ENCODE peak calls at places on chromosomes 2 and 18, in five cellular contexts. W is GM12878, V is AG04450, Y is upper lobe of right lung, P is fibroblast of lung. Q is an unnamed sample.

GRCh38 chr18:35513181-35513932 is 15.6 kb upstream of the INO80C start:
- DNase-seq in P (peak), W (no peak), V (no peak), Y (peak), Q (no peak)

GRCh38 chr18:61335737-61336555 is 2.7 kb downstream of the CDH20 start:
- DNase-seq in W (no peak), V (no peak), P (peak), Y (no peak), Q (no peak)

GRCh38 chr18:25979358-25979727 is 111.1 kb downstream of the SS18 start:
- DNase-seq in P (no peak), V (no peak), W (no peak), Y (no peak), Q (no peak)

GRCh38 chr18:35030234-35030989 is 10.8 kb upstream of the MAPRE2 start:
- DNase-seq in P (no peak), W (no peak), V (no peak), Y (no peak), Q (no peak)

GRCh38 chr2:203835867-203836800 is 31.4 kb upstream of the CTLA4 start:
- DNase-seq in Y (no peak), P (no peak), V (no peak), W (no peak), Q (no peak)

GRCh38 chr2:20350105-20350712 is 435 bp downstream of the PUM2 start:
- DNase-seq in V (no peak), Y (peak), W (no peak), P (peak), Q (peak)

GRCh38 chr2:213235741-213236140 is 48.5 kb upstream of the SPAG16 start:
- DNase-seq in V (no peak), P (no peak), W (no peak), Y (no peak), Q (no peak)

GRCh38 chr2:70123051-70123828 is 36.0 kb downstream of the PCBP1 start:
- DNase-seq in V (no peak), W (no peak), Y (no peak), P (peak), Q (peak)

GRCh38 chr2:109632158-109632789 is 18.1 kb downstream of the SOWAHC start:
- DNase-seq in W (no peak), Y (no peak), V (no peak), P (no peak), Q (no peak)

GRCh38 chr2:74497777-74498499 is 1.5 kb downstream of the LBX2 start:
- DNase-seq in W (no peak), V (no peak), P (no peak), Y (peak), Q (peak)

GRCh38 chr2:30217644-30218361 is 13.5 kb upstream of the LBH start:
- DNase-seq in P (no peak), W (peak), V (no peak), Y (peak), Q (no peak)

GRCh38 chr18:75727479-75727878 is 300.0 kb upstream of the SMIM21 start:
- DNase-seq in W (no peak), Y (peak), P (peak), V (no peak), Q (no peak)

GRCh38 chr2:233287871-233288270 is 19.7 kb upstream of the SAG start:
- DNase-seq in P (no peak), V (no peak), Y (no peak), W (no peak), Q (no peak)

GRCh38 chr18:14962626-14963025 is 214.7 kb downstream of the ANKRD30B start:
- DNase-seq in V (no peak), W (no peak), P (no peak), Y (no peak), Q (no peak)

GRCh38 chr2:65576861-65577601 is 144.6 kb upstream of the SPRED2 start:
- DNase-seq in P (peak), W (no peak), V (peak), Y (no peak), Q (no peak)

GRCh38 chr18:58947136-58947732 is 82.6 kb downstream of the ZNF532 start:
- DNase-seq in Y (no peak), V (no peak), P (no peak), W (no peak), Q (no peak)

GRCh38 chr18:25764777-25765176 is 325.6 kb downstream of the SS18 start:
- DNase-seq in P (no peak), V (no peak), W (no peak), Y (no peak), Q (no peak)

GRCh38 chr2:145088733-145089132 is 568.8 kb upstream of the ZEB2 start:
- DNase-seq in P (peak), V (no peak), W (no peak), Y (no peak), Q (no peak)

GRCh38 chr2:128343459-128343858 is 24.8 kb upstream of the HS6ST1 start:
- DNase-seq in Y (no peak), V (no peak), P (no peak), W (no peak), Q (no peak)

GRCh38 chr18:27175914-27176313 is 9.2 kb downstream of the CHST9 start:
- DNase-seq in W (no peak), V (no peak), Y (no peak), P (no peak), Q (no peak)

GRCh38 chr2:38394903-38395341 is 17.8 kb upstream of the ATL2 start:
- DNase-seq in Y (no peak), W (no peak), V (no peak), P (peak), Q (no peak)

GRCh38 chr18:45993441-45993840 is 26.3 kb upstream of the EPG5 start:
- DNase-seq in W (no peak), P (peak), Y (no peak), V (peak), Q (no peak)

GRCh38 chr2:164620873-164621760 is at the start of gene GRB14:
- DNase-seq in W (no peak), Y (peak), V (no peak), P (peak), Q (no peak)

GRCh38 chr2:123518387-123518786 is 506.7 kb upstream of the CNTNAP5 start:
- DNase-seq in Y (no peak), W (no peak), P (peak), V (no peak), Q (no peak)

GRCh38 chr2:72915907-72916742 is 1.2 kb upstream of the EMX1 start:
- DNase-seq in P (peak), W (no peak), Y (peak), V (no peak), Q (peak)

GRCh38 chr2:214575030-214575949 is 164.4 kb downstream of the VWC2L start:
- DNase-seq in P (peak), W (no peak), Y (no peak), V (no peak), Q (no peak)

GRCh38 chr2:167954500-167954899 is 292.9 kb downstream of the STK39 start:
- DNase-seq in W (no peak), P (no peak), V (no peak), Y (no peak), Q (no peak)

GRCh38 chr2:212831671-212832199 is 293.1 kb upstream of the ERBB4 start:
- DNase-seq in P (no peak), Y (peak), V (no peak), W (no peak), Q (no peak)

GRCh38 chr2:203873921-203874631 is 6.5 kb downstream of the CTLA4 start:
- DNase-seq in P (no peak), V (no peak), W (no peak), Y (no peak), Q (no peak)

GRCh38 chr18:46199515-46200147 is 95.4 kb downstream of the HAUS1 start:
- DNase-seq in V (peak), W (no peak), P (peak), Y (no peak), Q (no peak)

GRCh38 chr18:9708057-9708881 is at the start of gene RAB31:
- DNase-seq in W (no peak), Y (peak), P (peak), V (no peak), Q (peak)

GRCh38 chr2:43402002-43402401 is 175.6 kb upstream of the ZFP36L2 start:
- DNase-seq in Y (no peak), V (no peak), P (no peak), W (peak), Q (no peak)

GRCh38 chr2:102056079-102056581 is 64.4 kb downstream of the IL1R2 start:
- DNase-seq in V (no peak), W (no peak), Y (no peak), P (peak), Q (no peak)

GRCh38 chr2:191889924-191890323 is 43.0 kb upstream of the CAVIN2 start:
- DNase-seq in Y (no peak), V (no peak), P (no peak), W (no peak), Q (no peak)

GRCh38 chr2:62227386-62228075 is 31.6 kb downstream of the B3GNT2 start:
- DNase-seq in P (no peak), V (no peak), W (no peak), Y (no peak), Q (no peak)

GRCh38 chr2:134248913-134249312 is 5.0 kb upstream of the MGAT5 start:
- DNase-seq in V (no peak), Y (no peak), W (no peak), P (no peak), Q (no peak)
- H3K27ac ChIP-seq in V (no peak), Y (no peak), W (peak), P (no peak), Q (no peak)

DNA sequence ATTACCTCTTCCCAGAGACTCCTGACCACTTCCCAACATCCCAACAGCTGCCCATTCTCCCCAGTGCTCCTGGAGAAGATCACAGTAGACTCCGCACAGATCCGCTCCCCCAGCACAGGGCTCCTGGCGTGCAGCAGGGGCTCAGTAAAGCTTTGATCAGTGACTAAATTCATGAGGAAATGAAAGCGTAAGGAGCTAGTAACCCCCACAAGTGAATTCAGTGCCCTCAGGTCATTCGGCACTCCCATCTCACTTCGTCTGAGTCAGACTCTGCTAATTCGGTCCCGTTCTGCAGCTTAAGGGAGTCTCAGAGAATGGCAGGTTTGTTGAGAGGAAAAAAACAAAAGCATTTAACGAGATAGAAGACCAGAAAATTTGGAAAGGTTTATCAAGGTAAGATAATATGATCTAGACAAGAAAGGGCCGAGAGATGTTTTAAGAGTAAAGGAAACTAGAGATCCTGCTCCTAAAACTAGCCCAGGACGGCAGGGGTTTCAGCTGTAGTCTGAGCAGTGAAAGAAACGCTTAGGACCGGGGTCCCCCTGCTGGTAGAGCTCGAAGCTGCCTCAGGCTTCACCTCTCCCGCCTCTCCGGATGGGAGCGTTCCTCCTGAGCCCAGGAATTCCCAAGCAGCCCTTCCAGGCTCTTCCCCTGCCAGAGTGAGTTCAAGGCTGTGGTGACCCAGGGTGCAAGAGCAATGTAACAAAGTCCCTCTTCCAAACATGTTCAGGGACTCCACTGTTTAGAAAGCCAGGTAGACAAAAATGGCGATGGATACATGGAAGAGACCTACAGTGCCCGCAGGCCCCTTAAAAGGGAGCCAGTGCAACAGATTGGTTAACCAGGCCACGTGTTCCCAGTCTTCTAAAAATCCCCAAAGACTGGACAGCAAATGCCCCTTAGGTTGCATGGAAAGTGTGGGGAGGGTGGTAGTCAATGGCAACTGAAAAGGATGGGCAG is 127.3 kb downstream of the DNER start:
- DNase-seq in Y (peak), P (peak), W (no peak), V (peak), Q (peak)
- H3K4me3 ChIP-seq in Y (peak), P (peak), W (no peak), V (no peak), Q (peak)

GRCh38 chr2:189521686-189522434 is 58.7 kb downstream of the SLC40A1 start:
- DNase-seq in P (no peak), Y (no peak), V (peak), W (no peak), Q (no peak)
- TF ChIP-seq CTCF in P (no peak), Y (no peak), V (no peak), W (peak), Q (no peak)

GRCh38 chr2:53752385-53752784 is 15.2 kb upstream of the CHAC2 start:
- DNase-seq in W (no peak), P (no peak), Y (no peak), V (no peak), Q (no peak)
- H3K27ac ChIP-seq in W (peak), P (no peak), Y (no peak), V (no peak), Q (no peak)

GRCh38 chr2:120737802-120738516 is 2.3 kb downstream of the GLI2 start:
- DNase-seq in P (no peak), V (no peak), Y (no peak), W (no peak), Q (peak)
- H3K4me3 ChIP-seq in P (peak), V (peak), Y (peak), W (no peak), Q (peak)

DNA sequence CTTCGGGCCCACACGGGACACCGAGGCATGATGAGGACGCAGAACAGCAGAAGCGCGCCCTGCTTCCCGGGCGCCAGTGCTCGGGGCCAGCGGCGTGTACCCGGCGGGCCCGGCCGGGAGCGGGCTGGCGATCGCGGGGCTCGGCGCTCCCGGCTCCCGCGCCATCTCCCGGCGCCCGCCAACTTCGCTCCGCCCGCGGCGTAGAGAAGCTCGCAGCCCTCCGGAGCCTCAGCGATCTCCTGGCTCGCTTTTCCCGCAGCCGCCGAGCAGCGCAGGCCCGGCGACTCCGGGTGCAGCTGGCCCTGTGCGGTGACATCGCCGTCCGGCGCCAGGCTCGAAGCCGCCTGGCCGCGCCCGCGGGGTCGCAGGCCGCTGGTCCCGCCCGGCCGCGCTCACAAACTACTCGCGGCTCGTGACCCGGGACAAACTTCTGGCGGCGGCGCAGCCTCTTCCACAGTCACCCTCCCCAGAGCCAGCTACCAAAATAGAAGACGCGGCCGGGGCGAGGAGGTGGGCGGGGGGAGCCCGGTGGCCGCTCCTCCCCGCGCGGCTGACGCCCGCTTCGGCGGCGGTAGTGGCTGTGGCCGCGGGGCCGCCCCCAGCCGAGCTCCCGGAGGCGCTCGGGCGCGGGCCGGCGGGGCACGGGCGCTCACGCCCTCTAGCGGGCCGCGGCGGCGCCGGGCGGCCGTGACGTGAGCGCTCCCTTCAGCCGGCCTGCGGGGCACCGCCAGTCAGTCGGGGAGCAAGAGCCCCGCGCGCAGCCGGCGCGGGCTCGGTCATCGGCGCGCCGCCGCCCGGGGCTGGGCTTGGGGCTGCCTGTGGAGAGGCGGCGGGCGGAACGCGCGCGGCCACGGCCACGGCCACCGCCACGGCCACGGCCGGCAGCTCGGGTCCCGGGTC is at the start of gene PTPRM:
- DNase-seq in Y (peak), P (peak), V (no peak), W (no peak), Q (peak)
- TF ChIP-seq CTCF in Y (no peak), P (no peak), V (peak), W (peak), Q (no peak)

GRCh38 chr18:74479486-74480148 is 16.5 kb upstream of the CNDP2 start:
- DNase-seq in W (no peak), Y (no peak), P (no peak), V (no peak), Q (no peak)
- H3K27ac ChIP-seq in W (no peak), Y (no peak), P (no peak), V (no peak), Q (no peak)

DNA sequence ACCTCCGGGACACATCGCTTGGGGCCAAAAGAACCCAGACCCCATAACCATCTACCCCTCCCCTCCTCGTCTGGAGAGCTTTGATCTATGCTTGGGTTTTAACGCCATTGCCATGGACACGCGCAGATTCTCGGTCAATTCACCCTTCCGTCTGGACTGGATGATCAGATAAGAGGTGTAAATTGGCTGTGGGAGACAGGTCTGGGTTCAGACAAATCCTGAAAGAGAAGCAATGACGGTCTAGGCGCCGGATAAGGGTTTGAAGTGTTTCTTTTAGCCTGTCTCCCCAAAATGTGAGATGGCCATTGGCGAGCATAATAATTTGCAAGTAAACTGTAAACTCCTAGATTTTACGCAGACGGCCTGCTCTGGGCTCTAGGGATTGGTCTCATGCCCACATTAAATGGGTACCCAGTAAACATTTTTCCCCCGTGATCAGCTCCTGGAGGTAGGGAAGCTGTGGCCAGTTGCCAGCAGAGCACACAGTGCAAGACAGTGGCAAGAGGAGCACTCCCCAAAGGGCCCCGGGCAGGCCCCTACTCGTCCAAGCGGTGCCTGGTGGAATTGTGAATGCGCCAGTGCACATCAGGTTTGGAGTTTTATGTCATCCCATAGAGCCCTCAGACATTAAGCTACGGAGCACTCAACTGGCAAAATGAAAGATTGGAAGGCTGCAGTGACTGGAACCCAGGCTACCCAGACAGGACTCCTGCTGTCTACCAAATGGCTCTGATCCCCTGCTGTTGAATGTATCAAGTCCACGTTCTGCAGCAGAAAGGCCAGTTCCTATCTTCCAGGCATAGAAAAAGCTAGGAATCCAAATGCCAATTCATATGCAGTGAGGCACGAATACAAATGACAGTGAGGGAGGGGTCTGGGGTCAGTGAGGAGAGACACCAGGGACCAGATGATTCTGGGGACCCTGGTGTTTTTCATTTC is 5.0 kb downstream of the NRP2 start:
- DNase-seq in P (no peak), V (no peak), W (no peak), Y (no peak), Q (no peak)
- H3K4me3 ChIP-seq in P (no peak), V (peak), W (no peak), Y (peak), Q (peak)

GRCh38 chr2:208103616-208104015 is 20.7 kb downstream of the CRYGD start:
- DNase-seq in W (no peak), Y (no peak), P (no peak), V (no peak), Q (no peak)

GRCh38 chr2:208099682-208100081 is 24.6 kb downstream of the CRYGD start:
- DNase-seq in Y (no peak), P (no peak), W (no peak), V (no peak), Q (no peak)

GRCh38 chr2:208098267-208098666 is 26.1 kb downstream of the CRYGD start:
- DNase-seq in V (no peak), Y (no peak), W (no peak), P (no peak), Q (no peak)

GRCh38 chr2:208097801-208098200 is 26.5 kb downstream of the CRYGD start:
- DNase-seq in V (no peak), W (no peak), Y (no peak), P (peak), Q (no peak)

GRCh38 chr2:208101716-208102631 is 22.4 kb downstream of the CRYGD start:
- DNase-seq in Y (no peak), P (peak), V (no peak), W (no peak), Q (no peak)
- TF ChIP-seq CTCF in Y (no peak), P (peak), V (peak), W (no peak), Q (no peak)

GRCh38 chr2:10043906-10044601 is 704 bp downstream of the KLF11 start:
- DNase-seq in Y (peak), W (no peak), P (peak), V (peak), Q (peak)

GRCh38 chr2:10043256-10043905 is at the start of gene KLF11:
- DNase-seq in V (no peak), W (no peak), P (peak), Y (peak), Q (peak)

GRCh38 chr2:10047616-10048500 is 4.5 kb downstream of the KLF11 start:
- DNase-seq in V (no peak), P (no peak), Y (no peak), W (no peak), Q (no peak)

GRCh38 chr2:10046899-10047298 is 3.5 kb downstream of the KLF11 start:
- DNase-seq in V (no peak), P (no peak), Y (no peak), W (no peak), Q (no peak)

GRCh38 chr2:10045561-10046355 is 2.4 kb downstream of the KLF11 start:
- DNase-seq in Y (peak), V (no peak), P (no peak), W (no peak), Q (no peak)
- H3K27ac ChIP-seq in Y (no peak), V (no peak), P (no peak), W (no peak), Q (peak)

Q was measured in coronary artery.